ENCODE peak calls at places on chromosomes 2 and 18, in six cellular contexts. T is WTC11, Z is activated B cell treated with CpG ODN at 0.5 μM for 24 hours, E is uterus, W is K562, R is mesothelial cell of epicardium. H is an unnamed sample.

GRCh38 chr18:49666045-49666444 is 104.2 kb downstream of the LIPG start:
- DNase-seq in T (no peak), R (no peak), W (no peak), Z (no peak), E (no peak), H (no peak)

GRCh38 chr18:55501594-55502345 is 86.2 kb downstream of the TCF4 start:
- DNase-seq in W (no peak), E (no peak), R (no peak), Z (no peak), T (no peak), H (no peak)

GRCh38 chr2:152600698-152601097 is 116.6 kb downstream of the PRPF40A start:
- DNase-seq in W (no peak), T (no peak), Z (no peak), E (no peak), R (no peak), H (no peak)

GRCh38 chr2:75500633-75501032 is 60.1 kb downstream of the EVA1A start:
- DNase-seq in E (no peak), W (no peak), R (no peak), Z (no peak), T (no peak), H (no peak)

GRCh38 chr18:61922435-61922834 is 29.6 kb upstream of the RNF152 start:
- DNase-seq in Z (no peak), E (no peak), W (no peak), T (no peak), R (no peak), H (no peak)

GRCh38 chr2:26652361-26653041 is 11.3 kb upstream of the CIB4 start:
- DNase-seq in R (no peak), E (peak; percentile 51), Z (no peak), T (no peak), W (peak; percentile 20), H (peak; percentile 11)

GRCh38 chr2:31219131-31219969 is 2.0 kb upstream of the CAPN14 start:
- DNase-seq in R (no peak), E (no peak), Z (peak; percentile 41), T (no peak), W (no peak), H (no peak)

GRCh38 chr18:21458322-21458721 is 142.2 kb downstream of the ESCO1 start:
- DNase-seq in W (no peak), R (no peak), T (no peak), E (no peak), Z (no peak), H (no peak)

GRCh38 chr2:216626168-216626874 is 6.9 kb upstream of the IGFBP2 start:
- DNase-seq in E (no peak), Z (no peak), R (no peak), T (no peak), W (no peak), H (no peak)

GRCh38 chr2:117621330-117621729 is 193.2 kb upstream of the DDX18 start:
- DNase-seq in T (no peak), E (no peak), R (no peak), Z (no peak), W (no peak), H (no peak)

GRCh38 chr2:98170076-98170475 is 83.1 kb downstream of the VWA3B start:
- DNase-seq in E (no peak), Z (no peak), W (no peak), T (no peak), R (no peak), H (no peak)

GRCh38 chr2:208847651-208848050 is 441.1 kb downstream of the PTH2R start:
- DNase-seq in W (no peak), E (no peak), R (no peak), Z (no peak), T (no peak), H (no peak)

GRCh38 chr2:115908731-115909130 is 1466.3 kb downstream of the DPP10 start:
- DNase-seq in W (no peak), E (no peak), R (no peak), T (no peak), Z (no peak), H (no peak)

GRCh38 chr2:86622878-86623548 is 652 bp downstream of the RNF103 start:
- DNase-seq in Z (no peak), T (peak; percentile 31), R (peak; percentile 26), E (peak; percentile 57), W (peak; percentile 76), H (no peak)

GRCh38 chr2:105578166-105578565 is 166.5 kb upstream of the NCK2 start:
- DNase-seq in E (no peak), T (no peak), Z (no peak), W (no peak), R (no peak), H (no peak)

GRCh38 chr2:216319771-216320170 is 52.5 kb downstream of the MARCHF4 start:
- DNase-seq in R (no peak), E (no peak), T (peak; percentile 29), W (no peak), Z (no peak), H (no peak)

GRCh38 chr2:9333591-9334171 is 89.6 kb downstream of the ITGB1BP1 start:
- DNase-seq in Z (no peak), T (peak; percentile 34), E (peak; percentile 60), W (peak; percentile 40), R (no peak), H (no peak)

GRCh38 chr2:71281950-71282349 is 49.6 kb upstream of the ZNF638 start:
- DNase-seq in Z (no peak), T (no peak), R (no peak), W (no peak), E (no peak), H (no peak)

GRCh38 chr2:71276311-71277158 is 49.6 kb upstream of the PAIP2B start:
- DNase-seq in Z (peak; percentile 90), E (peak; percentile 70), T (peak; percentile 98), W (peak; percentile 97), R (peak; percentile 68), H (peak; percentile 50)

GRCh38 chr2:71277159-71277498 is 50.2 kb upstream of the PAIP2B start:
- DNase-seq in T (no peak), E (no peak), R (no peak), W (no peak), Z (no peak), H (no peak)

GRCh38 chr2:71275939-71276310 is 49.0 kb upstream of the PAIP2B start:
- DNase-seq in R (no peak), E (no peak), W (no peak), Z (no peak), T (no peak), H (no peak)

GRCh38 chr2:71277536-71278103 is 50.7 kb upstream of the PAIP2B start:
- DNase-seq in T (peak; percentile 77), Z (peak; percentile 23), W (peak; percentile 15), R (no peak), E (no peak), H (no peak)
- TF ChIP-seq CTCF in T (no peak), Z (no peak), W (peak; percentile 27), R (no peak), E (no peak), H (no peak)

GRCh38 chr2:63841254-63842022 is at the start of gene UGP2:
- DNase-seq in T (peak; percentile 93), W (peak; percentile 81), R (peak; percentile 70), E (peak; percentile 91), Z (peak; percentile 75), H (peak; percentile 74)

GRCh38 chr2:63840081-63840784 is 1.5 kb upstream of the UGP2 start:
- DNase-seq in E (no peak), W (no peak), T (peak; percentile 73), Z (no peak), R (no peak), H (no peak)

GRCh38 chr2:63842149-63843061 is 709 bp downstream of the UGP2 start:
- DNase-seq in T (no peak), E (peak; percentile 40), R (no peak), Z (no peak), W (peak; percentile 21), H (no peak)

GRCh38 chr2:63843093-63843492 is 1.4 kb downstream of the UGP2 start:
- DNase-seq in W (no peak), T (no peak), R (no peak), Z (no peak), E (no peak), H (no peak)

DNA sequence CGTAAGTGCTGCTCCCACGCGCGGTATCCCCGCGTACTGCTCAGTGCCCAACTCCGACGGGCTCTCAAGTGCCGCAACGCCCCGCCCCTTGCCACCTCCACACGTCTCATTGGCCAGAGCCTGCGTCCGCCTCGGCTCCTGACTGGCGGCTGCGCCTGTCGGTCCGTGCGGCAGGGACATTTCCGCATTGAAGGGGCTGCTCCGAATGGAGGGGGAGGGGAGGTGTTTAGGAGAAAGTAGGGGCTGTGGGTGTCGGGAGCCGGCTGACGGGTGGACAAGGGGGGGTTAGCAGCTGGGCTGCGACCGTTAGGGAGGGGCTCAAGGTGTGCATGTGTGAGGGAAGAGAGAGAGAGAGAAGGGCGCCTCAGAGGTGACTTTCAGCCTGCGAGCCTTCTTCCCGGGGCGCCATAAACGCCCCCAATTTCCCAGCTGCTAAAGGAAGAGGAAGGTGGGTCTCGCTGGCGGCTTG is 877 bp upstream of the UGP2 start:
- DNase-seq in W (peak; percentile 95), R (peak; percentile 98), Z (peak; percentile 93), E (peak; percentile 98), T (peak; percentile 99), H (peak; percentile 93)
- TF ChIP-seq CTCF in W (no peak), R (no peak), Z (no peak), E (no peak), T (no peak), H (no peak)

DNA sequence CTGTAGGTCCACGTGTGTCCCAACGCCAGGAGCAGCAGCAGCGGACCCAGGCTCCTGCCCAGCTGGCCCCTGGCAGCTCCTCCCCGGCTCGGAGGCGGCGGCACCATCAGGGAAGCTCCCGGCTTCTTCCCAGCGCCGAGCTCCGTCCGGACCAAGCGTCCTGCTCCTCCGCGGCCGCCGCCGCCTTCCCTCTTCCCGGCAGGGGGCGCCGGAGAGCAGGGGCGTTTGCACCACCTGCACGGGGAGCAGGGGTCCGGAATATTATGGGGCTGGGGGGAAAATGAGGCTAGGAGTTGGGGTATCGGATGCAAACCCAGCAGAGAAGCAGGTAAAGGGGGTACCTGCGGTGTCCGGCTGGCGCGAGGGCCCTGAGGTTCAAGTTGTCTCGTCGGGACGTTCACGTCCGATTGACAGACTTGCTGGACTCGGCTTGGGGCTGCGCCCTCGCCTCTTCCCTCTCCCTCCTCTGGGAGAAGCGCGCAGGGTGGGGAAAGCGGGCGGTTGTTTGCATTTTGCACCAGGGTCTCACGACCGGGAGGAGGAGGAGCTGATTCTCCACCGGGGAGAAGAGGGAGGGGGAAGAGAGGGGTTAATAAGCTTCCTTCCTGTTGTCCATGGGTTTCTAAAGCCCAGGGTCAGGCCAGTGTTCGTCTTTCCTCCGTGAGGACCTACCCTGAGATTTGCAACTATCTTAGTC is at the start of gene CCBE1:
- DNase-seq in T (peak; percentile 92), R (peak; percentile 73), Z (no peak), W (peak; percentile 63), E (peak; percentile 64), H (peak; percentile 56)
- TF ChIP-seq CTCF in T (peak; percentile 95), R (peak; percentile 95), Z (no peak), W (peak; percentile 48), E (peak; percentile 77), H (peak; percentile 27)

DNA sequence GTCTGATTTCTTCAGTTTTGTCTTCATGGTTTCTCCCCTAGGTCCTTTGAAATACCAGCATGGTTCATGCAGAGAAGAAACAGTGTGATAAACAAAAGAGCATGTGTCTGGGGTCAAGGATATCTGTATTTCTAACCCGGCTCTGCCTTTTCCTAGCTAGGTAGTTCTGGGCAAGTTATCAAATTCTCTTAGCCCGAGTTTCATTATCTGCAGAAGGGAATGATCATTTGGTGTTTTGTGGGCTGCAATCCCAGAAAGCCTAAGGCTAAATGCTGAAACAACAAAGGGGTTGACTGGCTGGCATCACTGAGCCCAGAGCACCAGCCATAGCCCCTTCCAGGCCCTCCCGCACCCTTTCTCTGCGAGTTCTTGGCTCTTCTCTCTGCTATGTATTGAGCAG is 51.7 kb upstream of the DAPL1 start:
- DNase-seq in W (no peak), T (no peak), Z (no peak), R (no peak), E (no peak), H (no peak)
- TF ChIP-seq CTCF in W (no peak), T (no peak), Z (no peak), R (no peak), E (no peak), H (no peak)

H was measured in omental fat pad.